ENCODE peak calls at places on chromosomes 7 and 10, in nine cellular contexts. U, O, P, E, I, Y, W, M and Q are unnamed samples.

GRCh38 chr7:95608344-95609173 is 12.2 kb upstream of the PDK4 start:
- DNase-seq in U (peak; percentile 99), O (peak; percentile 88), P (peak; percentile 74), E (peak; percentile 62), I (peak; percentile 100), Y (peak; percentile 3), W (peak; percentile 88), M (no peak), Q (peak; percentile 96)

GRCh38 chr10:4353964-4354363 is 472.0 kb upstream of the AKR1E2 start:
- DNase-seq in U (peak; percentile 96), O (no peak), P (no peak), E (peak; percentile 83), I (peak; percentile 57), Y (no peak), W (no peak), M (no peak), Q (peak; percentile 63)

GRCh38 chr7:31957090-31957720 is 113.0 kb downstream of the PDE1C start:
- DNase-seq in U (no peak), O (no peak), P (no peak), E (no peak), I (no peak), Y (no peak), W (no peak), M (no peak), Q (peak; percentile 69)

GRCh38 chr7:29146082-29146706 is at the start of gene CPVL:
- DNase-seq in U (no peak), O (peak; percentile 71), P (peak; percentile 76), E (no peak), I (no peak), Y (peak; percentile 64), W (no peak), M (no peak), Q (peak; percentile 25)

GRCh38 chr10:128566376-128566968 is 440.2 kb upstream of the MKI67 start:
- DNase-seq in U (no peak), O (no peak), P (no peak), E (no peak), I (no peak), Y (no peak), W (no peak), M (no peak), Q (no peak)

GRCh38 chr7:92875719-92876118 is 39.3 kb upstream of the CDK6 start:
- DNase-seq in U (no peak), O (no peak), P (no peak), E (peak; percentile 94), I (no peak), Y (no peak), W (no peak), M (no peak), Q (peak; percentile 23)

GRCh38 chr7:150685219-150686029 is at the start of gene GIMAP2:
- DNase-seq in U (peak; percentile 87), O (no peak), P (no peak), E (peak; percentile 43), I (peak; percentile 59), Y (no peak), W (no peak), M (no peak), Q (peak; percentile 38)

GRCh38 chr7:95933618-95934017 is 161.3 kb downstream of the DYNC1I1 start:
- DNase-seq in U (no peak), O (no peak), P (no peak), E (no peak), I (no peak), Y (no peak), W (no peak), M (no peak), Q (no peak)

GRCh38 chr7:155267436-155267835 is 30.2 kb upstream of the INSIG1 start:
- DNase-seq in U (no peak), O (no peak), P (no peak), E (no peak), I (no peak), Y (no peak), W (no peak), M (no peak), Q (no peak)

GRCh38 chr7:155268211-155268610 is 29.5 kb upstream of the INSIG1 start:
- DNase-seq in U (no peak), O (no peak), P (no peak), E (no peak), I (no peak), Y (no peak), W (no peak), M (no peak), Q (no peak)

GRCh38 chr7:155267023-155267422 is 30.7 kb upstream of the INSIG1 start:
- DNase-seq in U (no peak), O (no peak), P (peak; percentile 7), E (no peak), I (no peak), Y (no peak), W (no peak), M (no peak), Q (no peak)

GRCh38 chr7:155270876-155271275 is 26.8 kb upstream of the INSIG1 start:
- DNase-seq in U (no peak), O (no peak), P (no peak), E (no peak), I (no peak), Y (no peak), W (no peak), M (no peak), Q (no peak)

DNA sequence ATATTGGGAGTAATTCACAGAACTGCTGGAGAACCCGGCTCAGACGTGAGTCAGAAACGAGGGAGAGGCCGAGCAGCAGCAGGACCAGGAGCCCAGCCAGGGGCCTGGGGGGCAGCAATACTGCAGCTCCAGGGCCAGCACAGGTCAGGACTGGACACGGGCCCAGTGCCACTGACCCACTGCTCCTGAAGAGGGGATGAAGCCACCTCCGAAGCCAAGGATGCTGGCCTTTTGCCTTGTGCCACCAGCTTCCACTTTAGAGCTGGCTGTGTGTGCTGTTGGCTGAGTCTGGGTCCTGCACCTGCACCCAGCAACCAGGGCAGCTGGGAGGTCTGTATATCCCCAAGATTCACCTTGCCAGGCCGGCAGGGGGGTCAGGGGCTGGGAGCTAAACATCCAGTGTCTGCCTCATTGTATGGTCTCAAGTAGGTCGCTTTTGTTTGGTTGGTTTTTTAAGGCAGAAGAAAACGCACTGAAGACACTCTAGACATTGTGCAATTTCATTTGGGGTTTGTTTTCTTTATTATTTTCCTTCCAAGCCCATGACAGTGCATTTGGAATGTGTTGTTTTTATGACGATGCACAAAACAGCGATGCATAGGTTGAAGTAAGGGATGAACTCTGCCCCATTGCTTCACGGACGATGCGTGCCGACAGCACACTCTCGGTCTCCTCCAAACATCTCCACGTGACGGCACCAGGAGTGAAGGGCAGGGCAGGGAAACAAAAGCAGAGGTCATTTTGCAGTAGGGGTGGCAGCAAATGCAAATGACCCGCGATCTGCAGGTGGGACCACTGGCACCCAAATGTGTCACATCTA is 27.7 kb upstream of the INSIG1 start:
- DNase-seq in U (no peak), O (peak; percentile 51), P (no peak), E (no peak), I (peak; percentile 59), Y (no peak), W (peak; percentile 72), M (no peak), Q (no peak)
- TF ChIP-seq EZH2 in U (no peak), O (no peak), P (no peak), E (no peak), I (no peak), Y (no peak), W (no peak), M (no peak), Q (no peak)

GRCh38 chr7:36820527-36821170 is 96.4 kb upstream of the AOAH start:
- DNase-seq in U (no peak), O (no peak), P (no peak), E (peak; percentile 92), I (peak; percentile 71), Y (no peak), W (no peak), M (no peak), Q (peak; percentile 47)

GRCh38 chr7:36823353-36823752 is 99.1 kb upstream of the AOAH start:
- DNase-seq in U (no peak), O (no peak), P (no peak), E (no peak), I (no peak), Y (no peak), W (no peak), M (no peak), Q (no peak)

GRCh38 chr7:36819639-36820038 is 95.3 kb upstream of the AOAH start:
- DNase-seq in U (no peak), O (no peak), P (no peak), E (no peak), I (no peak), Y (no peak), W (no peak), M (no peak), Q (no peak)

DNA sequence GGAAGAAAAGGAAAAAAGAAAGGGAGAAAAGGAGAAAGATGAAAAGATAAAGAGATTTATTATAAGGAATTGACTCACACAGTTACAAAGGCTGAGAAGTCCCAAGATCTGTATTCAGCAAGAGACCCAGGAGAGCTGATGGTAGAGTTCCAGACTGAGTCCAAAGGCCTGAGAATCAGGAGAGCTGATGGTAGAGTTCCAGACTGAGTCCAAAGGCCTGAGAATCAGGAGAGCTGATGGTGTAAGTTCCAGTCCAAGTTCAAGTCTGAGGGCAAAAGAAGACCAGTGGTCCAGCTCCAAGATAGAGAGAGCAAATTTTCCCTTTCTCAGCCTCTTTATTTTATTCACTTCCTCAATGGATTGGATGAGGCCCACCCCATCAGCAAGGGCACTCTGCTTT is 97.3 kb upstream of the AOAH start:
- DNase-seq in U (no peak), O (no peak), P (no peak), E (no peak), I (no peak), Y (no peak), W (no peak), M (no peak), Q (no peak)
- H3K27ac ChIP-seq in U (no peak overlapping the region), O (no peak overlapping the region), P (no peak overlapping the region), E (peak overlapping the region; percentile 82), I (no peak overlapping the region), Y (no peak overlapping the region), W (no peak overlapping the region), M (no peak overlapping the region), Q (no peak overlapping the region)

DNA sequence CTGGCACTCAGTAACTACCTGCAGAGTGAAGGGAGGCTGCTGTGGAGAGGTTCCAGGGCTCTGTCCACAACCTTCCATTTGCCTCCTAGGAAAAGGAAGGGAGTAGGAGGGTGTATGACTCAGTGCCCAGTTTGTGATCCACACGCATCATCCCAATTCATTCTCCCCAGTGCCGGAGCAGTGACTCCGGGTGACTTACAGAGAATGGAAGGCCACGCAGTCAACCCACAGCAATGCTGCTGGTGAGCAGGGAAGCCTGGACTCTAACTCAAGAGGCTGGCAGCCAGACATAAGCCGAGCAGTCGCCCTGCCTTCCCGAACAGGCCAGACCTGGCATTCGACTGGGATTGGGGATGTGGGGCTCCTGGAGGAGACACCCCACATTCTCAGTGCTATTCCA is 139.9 kb downstream of the SH3PXD2A start:
- DNase-seq in U (no peak), O (peak; percentile 11), P (no peak), E (peak; percentile 81), I (peak; percentile 75), Y (no peak), W (no peak), M (no peak), Q (peak; percentile 99)
- TF ChIP-seq EZH2 in U (no peak), O (no peak), P (no peak), E (no peak), I (no peak), Y (no peak), W (no peak), M (no peak), Q (no peak)

GRCh38 chr7:35576037-35576573 is 118.8 kb downstream of the HERPUD2 start:
- DNase-seq in U (no peak), O (no peak), P (no peak), E (no peak), I (no peak), Y (no peak), W (no peak), M (no peak), Q (no peak)

GRCh38 chr7:35570926-35571325 is 124.0 kb downstream of the HERPUD2 start:
- DNase-seq in U (no peak), O (no peak), P (no peak), E (no peak), I (no peak), Y (no peak), W (no peak), M (no peak), Q (no peak)

GRCh38 chr7:35565927-35566326 is 129.0 kb downstream of the HERPUD2 start:
- DNase-seq in U (no peak), O (no peak), P (no peak), E (peak; percentile 40), I (no peak), Y (no peak), W (no peak), M (no peak), Q (no peak)

GRCh38 chr7:35571596-35572240 is 123.2 kb downstream of the HERPUD2 start:
- DNase-seq in U (no peak), O (no peak), P (no peak), E (no peak), I (no peak), Y (no peak), W (no peak), M (no peak), Q (no peak)
- H3K27ac ChIP-seq in U (no peak overlapping the region), O (no peak overlapping the region), P (no peak overlapping the region), E (no peak overlapping the region), I (no peak overlapping the region), Y (no peak overlapping the region), W (no peak overlapping the region), M (no peak overlapping the region), Q (no peak overlapping the region)